ENCODE peak calls at places on chromosomes 6 and 20, in nine cellular contexts. Q is AML-193; M is LoVo; T is activated CD4-positive, alpha-beta T cell treated with anti-CD3 and anti-CD28 coated beads for 48 hours; F is glutamatergic neuron; E is heart left ventricle; O is HT-29; A is mesothelial cell of epicardium; I is GM23248. H is an unnamed sample.

GRCh38 chr6:106116125-106116524 is 30.0 kb downstream of the PRDM1 start:
- DNase-seq in F (no peak), E (no peak), T (no peak), A (no peak), M (no peak), O (no peak), I (peak), Q (no peak), H (peak)

GRCh38 chr20:37919389-37920040 is 16.6 kb downstream of the VSTM2L start:
- DNase-seq in I (no peak), F (no peak), O (no peak), M (no peak), A (no peak), T (no peak), Q (no peak), E (no peak), H (no peak)

GRCh38 chr20:20956586-20956985 is 149.6 kb downstream of the LINC00237 start:
- DNase-seq in I (no peak), E (no peak), T (no peak), M (no peak), A (no peak), Q (no peak), F (peak), O (no peak), H (no peak)

GRCh38 chr6:133948472-133948871 is 4.6 kb upstream of the TBPL1 start:
- DNase-seq in M (no peak), A (no peak), Q (no peak), I (no peak), F (no peak), T (no peak), E (no peak), O (no peak), H (no peak)

GRCh38 chr6:17281100-17281496 is at the start of gene RBM24:
- DNase-seq in T (peak), I (peak), Q (no peak), A (peak), F (peak), O (no peak), M (peak), E (peak), H (peak)

GRCh38 chr6:159833556-159833955 is 33.5 kb downstream of the PNLDC1 start:
- DNase-seq in E (no peak), T (no peak), Q (no peak), O (no peak), M (no peak), I (peak), A (no peak), F (no peak), H (no peak)

GRCh38 chr6:124999105-124999764 is 37.0 kb downstream of the RNF217 start:
- DNase-seq in O (peak), T (no peak), A (no peak), Q (no peak), I (no peak), M (peak), E (no peak), F (no peak), H (peak)

GRCh38 chr6:89977808-89978748 is 83.8 kb downstream of the GJA10 start:
- DNase-seq in A (no peak), M (no peak), O (no peak), F (peak), Q (no peak), I (peak), T (no peak), E (peak), H (no peak)

GRCh38 chr20:19935842-19936241 is 81.3 kb upstream of the NAA20 start:
- DNase-seq in T (no peak), F (no peak), O (peak), I (no peak), M (peak), Q (no peak), E (no peak), A (peak), H (peak)

GRCh38 chr20:53124075-53124532 is 151.9 kb downstream of the TSHZ2 start:
- DNase-seq in O (no peak), E (no peak), T (no peak), M (no peak), F (no peak), Q (no peak), A (no peak), I (peak), H (no peak)

GRCh38 chr6:130933712-130934200 is 106.5 kb downstream of the SMLR1 start:
- DNase-seq in O (no peak), M (no peak), Q (no peak), I (peak), A (no peak), F (no peak), T (no peak), E (no peak), H (no peak)

GRCh38 chr6:130365166-130366010 is 429 bp upstream of the TMEM200A start:
- DNase-seq in M (peak), F (peak), O (no peak), Q (no peak), T (peak), I (peak), A (peak), E (peak), H (no peak)

GRCh38 chr6:150751296-150751695 is 114.2 kb upstream of the MTHFD1L start:
- DNase-seq in M (peak), Q (no peak), O (no peak), F (no peak), T (no peak), E (no peak), I (peak), A (no peak), H (peak)

GRCh38 chr6:34657037-34657306 is 39.6 kb downstream of the ILRUN start:
- DNase-seq in M (no peak), I (peak), A (no peak), E (no peak), F (no peak), Q (no peak), O (no peak), T (no peak), H (no peak)

GRCh38 chr6:44101832-44102231 is 25.4 kb downstream of the MRPL14 start:
- DNase-seq in F (no peak), T (no peak), E (no peak), Q (no peak), O (no peak), M (no peak), A (no peak), I (no peak), H (no peak)

GRCh38 chr20:46872315-46873211 is 22.1 kb upstream of the EYA2 start:
- DNase-seq in F (no peak), Q (no peak), T (peak), I (peak), E (no peak), A (no peak), O (no peak), M (no peak), H (no peak)